ENCODE peak calls at places on chromosomes 12 and 14, in eight cellular contexts. One of them, this sample, is unnamed.

GRCh38 chr12:103960567-103961227 is 5.0 kb upstream of the TDG start:
- DNase-seq in left ventricle myocardium inferior: no peak
- DNase-seq in pancreas: no peak
- DNase-seq in HFF-Myc: no peak
- DNase-seq in ovary: no peak
- DNase-seq in lower leg skin: no peak
- DNase-seq in osteoblast: no peak
- DNase-seq in colonic mucosa: no peak
- DNase-seq in this sample: no peak

GRCh38 chr12:56951582-56952339 is 5.6 kb downstream of the RDH16 start:
- DNase-seq in left ventricle myocardium inferior: no peak
- DNase-seq in pancreas: no peak
- DNase-seq in HFF-Myc: no peak
- DNase-seq in ovary: no peak
- DNase-seq in lower leg skin: no peak
- DNase-seq in osteoblast: no peak
- DNase-seq in colonic mucosa: peak; percentile 11
- DNase-seq in this sample: no peak

GRCh38 chr12:89464974-89465592 is 59.5 kb downstream of the GALNT4 start:
- DNase-seq in left ventricle myocardium inferior: no peak
- DNase-seq in pancreas: no peak
- DNase-seq in HFF-Myc: no peak
- DNase-seq in ovary: no peak
- DNase-seq in lower leg skin: no peak
- DNase-seq in osteoblast: no peak
- DNase-seq in colonic mucosa: no peak
- DNase-seq in this sample: no peak

GRCh38 chr12:98388126-98388525 is 127.3 kb upstream of the TMPO start:
- DNase-seq in left ventricle myocardium inferior: no peak
- DNase-seq in pancreas: no peak
- DNase-seq in HFF-Myc: no peak
- DNase-seq in ovary: no peak
- DNase-seq in lower leg skin: no peak
- DNase-seq in osteoblast: no peak
- DNase-seq in colonic mucosa: no peak
- DNase-seq in this sample: no peak

GRCh38 chr12:263574-263973 is 938 bp upstream of the SLC6A13 start:
- DNase-seq in left ventricle myocardium inferior: no peak
- DNase-seq in pancreas: no peak
- DNase-seq in HFF-Myc: no peak
- DNase-seq in ovary: no peak
- DNase-seq in lower leg skin: no peak
- DNase-seq in osteoblast: no peak
- DNase-seq in colonic mucosa: no peak
- DNase-seq in this sample: no peak

GRCh38 chr12:104935892-104936291 is 22.2 kb downstream of the SLC41A2 start:
- DNase-seq in left ventricle myocardium inferior: no peak
- DNase-seq in pancreas: no peak
- DNase-seq in HFF-Myc: no peak
- DNase-seq in ovary: no peak
- DNase-seq in lower leg skin: no peak
- DNase-seq in osteoblast: no peak
- DNase-seq in colonic mucosa: no peak
- DNase-seq in this sample: no peak

GRCh38 chr12:51818567-51819300 is 29.8 kb downstream of the FIGNL2 start:
- DNase-seq in left ventricle myocardium inferior: no peak
- DNase-seq in pancreas: no peak
- DNase-seq in HFF-Myc: peak; percentile 22
- DNase-seq in ovary: no peak
- DNase-seq in lower leg skin: no peak
- DNase-seq in osteoblast: peak; percentile 98
- DNase-seq in colonic mucosa: no peak
- DNase-seq in this sample: no peak

GRCh38 chr14:105489607-105490317 is 1.3 kb upstream of the TEDC1 start:
- DNase-seq in left ventricle myocardium inferior: peak; percentile 84
- DNase-seq in pancreas: peak; percentile 90
- DNase-seq in HFF-Myc: peak; percentile 72
- DNase-seq in ovary: peak; percentile 91
- DNase-seq in lower leg skin: peak; percentile 92
- DNase-seq in osteoblast: peak; percentile 97
- DNase-seq in colonic mucosa: peak; percentile 94
- DNase-seq in this sample: peak; percentile 93

GRCh38 chr12:46578190-46578982 is 205.8 kb upstream of the SLC38A2 start:
- DNase-seq in left ventricle myocardium inferior: no peak
- DNase-seq in pancreas: no peak
- DNase-seq in HFF-Myc: no peak
- DNase-seq in ovary: no peak
- DNase-seq in lower leg skin: no peak
- DNase-seq in osteoblast: no peak
- DNase-seq in colonic mucosa: no peak
- DNase-seq in this sample: no peak

GRCh38 chr12:12819752-12820311 is 6.7 kb downstream of the DDX47 start:
- DNase-seq in left ventricle myocardium inferior: no peak
- DNase-seq in pancreas: no peak
- DNase-seq in HFF-Myc: peak; percentile 87
- DNase-seq in ovary: peak; percentile 28
- DNase-seq in lower leg skin: no peak
- DNase-seq in osteoblast: peak; percentile 90
- DNase-seq in colonic mucosa: no peak
- DNase-seq in this sample: no peak

GRCh38 chr14:73264080-73264895 is 27.0 kb downstream of the PAPLN start:
- DNase-seq in left ventricle myocardium inferior: no peak
- DNase-seq in pancreas: no peak
- DNase-seq in HFF-Myc: no peak
- DNase-seq in ovary: no peak
- DNase-seq in lower leg skin: no peak
- DNase-seq in osteoblast: no peak
- DNase-seq in colonic mucosa: no peak
- DNase-seq in this sample: no peak

GRCh38 chr14:73762375-73762822 is 48.2 kb upstream of the PNMA1 start:
- DNase-seq in left ventricle myocardium inferior: no peak
- DNase-seq in pancreas: no peak
- DNase-seq in HFF-Myc: no peak
- DNase-seq in ovary: no peak
- DNase-seq in lower leg skin: no peak
- DNase-seq in osteoblast: no peak
- DNase-seq in colonic mucosa: peak; percentile 62
- DNase-seq in this sample: peak; percentile 93

GRCh38 chr12:43241971-43242370 is 310.0 kb downstream of the ADAMTS20 start:
- DNase-seq in left ventricle myocardium inferior: no peak
- DNase-seq in pancreas: no peak
- DNase-seq in HFF-Myc: no peak
- DNase-seq in ovary: no peak
- DNase-seq in lower leg skin: no peak
- DNase-seq in osteoblast: peak; percentile 13
- DNase-seq in colonic mucosa: no peak
- DNase-seq in this sample: no peak

GRCh38 chr12:43737646-43738045 is 20.9 kb downstream of the PUS7L start:
- DNase-seq in left ventricle myocardium inferior: no peak
- DNase-seq in pancreas: no peak
- DNase-seq in HFF-Myc: peak; percentile 10
- DNase-seq in ovary: no peak
- DNase-seq in lower leg skin: no peak
- DNase-seq in osteoblast: peak; percentile 83
- DNase-seq in colonic mucosa: no peak
- DNase-seq in this sample: no peak

GRCh38 chr12:123712780-123713319 is 697 bp downstream of the ATP6V0A2 start:
- DNase-seq in left ventricle myocardium inferior: no peak
- DNase-seq in pancreas: no peak
- DNase-seq in HFF-Myc: no peak
- DNase-seq in ovary: no peak
- DNase-seq in lower leg skin: no peak
- DNase-seq in osteoblast: peak; percentile 52
- DNase-seq in colonic mucosa: peak; percentile 22
- DNase-seq in this sample: no peak

GRCh38 chr12:48221645-48222044 is 18.6 kb upstream of the OR10AD1 start:
- DNase-seq in left ventricle myocardium inferior: no peak
- DNase-seq in pancreas: no peak
- DNase-seq in HFF-Myc: no peak
- DNase-seq in ovary: no peak
- DNase-seq in lower leg skin: no peak
- DNase-seq in osteoblast: no peak
- DNase-seq in colonic mucosa: no peak
- DNase-seq in this sample: no peak

GRCh38 chr14:45742187-45742586 is 489.2 kb upstream of the MIS18BP1 start:
- DNase-seq in left ventricle myocardium inferior: no peak
- DNase-seq in pancreas: no peak
- DNase-seq in HFF-Myc: no peak
- DNase-seq in ovary: no peak
- DNase-seq in lower leg skin: no peak
- DNase-seq in osteoblast: no peak
- DNase-seq in colonic mucosa: no peak
- DNase-seq in this sample: no peak

GRCh38 chr12:109776624-109777023 is 56.6 kb downstream of the TRPV4 start:
- DNase-seq in left ventricle myocardium inferior: no peak
- DNase-seq in pancreas: no peak
- DNase-seq in HFF-Myc: no peak
- DNase-seq in ovary: no peak
- DNase-seq in lower leg skin: no peak
- DNase-seq in osteoblast: no peak
- DNase-seq in colonic mucosa: no peak
- DNase-seq in this sample: no peak

GRCh38 chr12:32211769-32212156 is 105.1 kb downstream of the BICD1 start:
- DNase-seq in left ventricle myocardium inferior: no peak
- DNase-seq in pancreas: no peak
- DNase-seq in HFF-Myc: no peak
- DNase-seq in ovary: no peak
- DNase-seq in lower leg skin: no peak
- DNase-seq in osteoblast: no peak
- DNase-seq in colonic mucosa: no peak
- DNase-seq in this sample: no peak
- H3K4me3 ChIP-seq in left ventricle myocardium inferior: no peak overlapping the region
- H3K4me3 ChIP-seq in pancreas: no peak overlapping the region
- H3K4me3 ChIP-seq in HFF-Myc: no peak overlapping the region
- H3K4me3 ChIP-seq in ovary: no peak overlapping the region
- H3K4me3 ChIP-seq in lower leg skin: no peak overlapping the region
- H3K4me3 ChIP-seq in osteoblast: no peak overlapping the region
- H3K4me3 ChIP-seq in colonic mucosa: no peak overlapping the region
- H3K4me3 ChIP-seq in this sample: no peak overlapping the region

DNA sequence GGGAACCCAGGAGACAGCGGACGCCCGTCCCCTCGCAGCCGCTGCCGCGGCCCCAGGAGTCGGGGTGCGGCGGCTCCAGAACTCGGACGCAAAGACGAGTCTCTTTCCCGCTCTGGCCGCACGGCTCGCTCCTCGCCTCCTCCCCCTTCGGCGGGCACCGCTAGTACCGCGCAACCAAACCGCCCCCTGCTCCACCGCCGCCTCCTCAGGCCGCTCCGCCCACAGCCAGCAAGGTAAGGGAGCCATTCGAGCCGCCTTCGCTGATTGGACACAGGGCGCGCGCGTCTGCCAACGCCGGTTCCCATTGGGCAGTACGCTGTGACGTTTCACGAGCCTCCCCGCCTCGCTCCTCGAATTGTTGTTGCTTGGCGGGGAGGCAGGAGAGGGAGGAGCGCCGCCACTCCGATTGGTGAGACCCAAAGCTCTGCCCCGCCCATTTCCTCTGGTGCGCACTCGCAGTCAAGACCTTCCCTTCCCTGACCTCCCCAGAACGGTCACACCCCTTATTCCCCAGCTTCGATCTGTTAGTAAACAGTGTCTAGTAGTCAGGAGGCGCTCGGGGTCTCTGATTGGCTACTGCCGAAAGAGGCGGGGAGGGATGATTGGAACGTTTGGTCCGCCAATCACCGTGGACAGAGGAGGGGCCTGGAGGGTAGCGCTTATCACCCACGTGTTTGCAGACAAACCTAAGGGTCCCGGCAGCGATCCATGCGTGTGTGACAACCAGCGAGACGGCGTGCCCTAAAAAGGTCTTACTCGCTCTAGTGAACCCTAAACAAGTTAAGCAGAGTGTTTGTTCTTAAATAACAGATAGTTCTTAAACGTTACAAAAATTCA is at the start of gene RPS6KA5:
- DNase-seq in left ventricle myocardium inferior: peak; percentile 100
- DNase-seq in pancreas: peak; percentile 100
- DNase-seq in HFF-Myc: peak; percentile 100
- DNase-seq in ovary: peak; percentile 100
- DNase-seq in lower leg skin: peak; percentile 100
- DNase-seq in osteoblast: peak; percentile 98
- DNase-seq in colonic mucosa: peak; percentile 100
- DNase-seq in this sample: peak; percentile 100
- TF ChIP-seq CTCF in left ventricle myocardium inferior: peak; percentile 44
- TF ChIP-seq CTCF in pancreas: peak; percentile 11
- TF ChIP-seq CTCF in HFF-Myc: no peak
- TF ChIP-seq CTCF in ovary: peak; percentile 17
- TF ChIP-seq CTCF in lower leg skin: no peak
- TF ChIP-seq CTCF in osteoblast: no peak
- TF ChIP-seq CTCF in colonic mucosa: no peak
- TF ChIP-seq CTCF in this sample: no peak

DNA sequence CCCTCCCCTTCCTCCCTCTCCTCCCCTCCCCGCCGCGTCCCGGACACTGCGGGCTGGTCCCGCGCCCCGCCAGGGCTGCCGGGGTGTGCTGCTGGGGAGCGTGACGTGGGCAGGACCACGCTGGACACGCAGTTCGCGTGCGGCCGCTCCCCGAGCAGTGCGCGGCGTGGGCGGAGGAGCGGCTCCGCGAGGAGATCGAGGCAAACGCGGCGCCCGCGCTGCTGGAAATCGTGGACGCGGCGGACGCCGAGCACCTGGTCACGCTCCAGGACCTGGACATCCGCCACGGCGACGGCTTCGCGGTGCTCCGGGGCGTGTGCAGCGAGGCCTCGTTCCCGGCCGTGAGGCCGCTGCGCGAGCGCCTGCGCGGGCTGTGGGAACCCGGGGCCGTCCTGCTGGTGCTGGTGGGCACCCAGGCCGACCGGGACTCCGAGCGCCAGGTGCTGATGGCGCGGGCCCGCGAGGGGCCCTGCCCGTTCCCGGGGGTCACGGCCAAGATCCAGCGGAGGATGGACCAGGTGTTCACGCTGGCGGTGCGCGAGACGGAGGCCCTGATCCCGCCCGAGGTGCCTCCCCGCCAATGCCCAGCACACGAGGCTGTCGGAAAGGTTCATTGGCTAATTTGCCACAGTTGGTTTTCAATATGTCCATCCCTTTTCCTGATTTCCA is 84.3 kb downstream of the TNFAIP2 start:
- DNase-seq in left ventricle myocardium inferior: peak; percentile 49
- DNase-seq in pancreas: no peak
- DNase-seq in HFF-Myc: no peak
- DNase-seq in ovary: peak; percentile 68
- DNase-seq in lower leg skin: no peak
- DNase-seq in osteoblast: no peak
- DNase-seq in colonic mucosa: no peak
- DNase-seq in this sample: no peak
- H3K4me3 ChIP-seq in left ventricle myocardium inferior: peak overlapping the region; percentile 70
- H3K4me3 ChIP-seq in pancreas: peak overlapping the region; percentile 9
- H3K4me3 ChIP-seq in HFF-Myc: peak overlapping the region; percentile 43
- H3K4me3 ChIP-seq in ovary: peak overlapping the region; percentile 72
- H3K4me3 ChIP-seq in lower leg skin: peak overlapping the region; percentile 31
- H3K4me3 ChIP-seq in osteoblast: peak overlapping the region; percentile 62
- H3K4me3 ChIP-seq in colonic mucosa: peak overlapping the region; percentile 31
- H3K4me3 ChIP-seq in this sample: no peak overlapping the region

DNA sequence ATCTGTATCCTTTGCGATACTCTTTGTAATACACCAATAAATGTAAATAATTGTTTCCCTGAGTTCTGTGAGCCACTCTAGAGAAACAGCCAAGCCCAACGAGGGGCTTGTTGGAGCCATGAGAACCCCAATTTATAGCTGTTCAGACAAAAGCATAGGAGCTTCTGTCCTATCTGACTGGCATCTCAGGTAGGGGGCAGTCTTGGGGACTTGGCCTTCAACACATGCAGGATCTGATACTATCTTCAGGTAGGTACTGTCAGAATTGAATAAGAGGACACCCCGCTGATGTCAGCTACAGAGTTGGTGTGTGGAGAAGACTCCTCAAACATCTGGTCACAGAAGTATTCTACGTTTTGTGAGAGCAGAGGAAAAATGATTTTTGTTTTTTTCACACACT is 25.3 kb downstream of the TXNDC16 start:
- DNase-seq in left ventricle myocardium inferior: no peak
- DNase-seq in pancreas: no peak
- DNase-seq in HFF-Myc: no peak
- DNase-seq in ovary: no peak
- DNase-seq in lower leg skin: no peak
- DNase-seq in osteoblast: no peak
- DNase-seq in colonic mucosa: no peak
- DNase-seq in this sample: no peak
- TF ChIP-seq CTCF in left ventricle myocardium inferior: no peak
- TF ChIP-seq CTCF in pancreas: no peak
- TF ChIP-seq CTCF in HFF-Myc: no peak
- TF ChIP-seq CTCF in ovary: no peak
- TF ChIP-seq CTCF in lower leg skin: no peak
- TF ChIP-seq CTCF in osteoblast: no peak
- TF ChIP-seq CTCF in colonic mucosa: no peak
- TF ChIP-seq CTCF in this sample: no peak